ENCODE peak calls at places on chromosomes 6 and 20, in seven cellular contexts. One of them, this sample, is unnamed.

GRCh38 chr20:39318911-39319310 is 356.8 kb downstream of the DHX35 start:
- DNase-seq in transverse colon: no peak
- DNase-seq in vagina: no peak
- DNase-seq in RWPE1: no peak
- DNase-seq in fibroblast of mammary gland: no peak
- DNase-seq in astrocyte: no peak
- DNase-seq in mesothelial cell of epicardium: no peak
- DNase-seq in this sample: no peak

GRCh38 chr6:167103041-167103816 is 19.7 kb upstream of the CCR6 start:
- DNase-seq in transverse colon: peak
- DNase-seq in vagina: no peak
- DNase-seq in RWPE1: no peak
- DNase-seq in fibroblast of mammary gland: no peak
- DNase-seq in astrocyte: no peak
- DNase-seq in mesothelial cell of epicardium: no peak
- DNase-seq in this sample: no peak

GRCh38 chr6:105902401-105903031 is 183.6 kb upstream of the PRDM1 start:
- DNase-seq in transverse colon: no peak
- DNase-seq in vagina: no peak
- DNase-seq in RWPE1: no peak
- DNase-seq in fibroblast of mammary gland: peak
- DNase-seq in astrocyte: peak
- DNase-seq in mesothelial cell of epicardium: no peak
- DNase-seq in this sample: no peak

GRCh38 chr6:148240463-148240845 is 102.2 kb upstream of the SASH1 start:
- DNase-seq in transverse colon: no peak
- DNase-seq in vagina: no peak
- DNase-seq in RWPE1: no peak
- DNase-seq in fibroblast of mammary gland: peak
- DNase-seq in astrocyte: peak
- DNase-seq in mesothelial cell of epicardium: no peak
- DNase-seq in this sample: no peak

GRCh38 chr6:40409716-40410397 is 177.3 kb downstream of the LRFN2 start:
- DNase-seq in transverse colon: no peak
- DNase-seq in vagina: no peak
- DNase-seq in RWPE1: no peak
- DNase-seq in fibroblast of mammary gland: no peak
- DNase-seq in astrocyte: no peak
- DNase-seq in mesothelial cell of epicardium: no peak
- DNase-seq in this sample: no peak

GRCh38 chr6:215335-216034 is 76.8 kb upstream of the DUSP22 start:
- DNase-seq in transverse colon: no peak
- DNase-seq in vagina: no peak
- DNase-seq in RWPE1: peak
- DNase-seq in fibroblast of mammary gland: peak
- DNase-seq in astrocyte: no peak
- DNase-seq in mesothelial cell of epicardium: no peak
- DNase-seq in this sample: no peak

GRCh38 chr6:46437671-46438221 is 53.5 kb downstream of the RCAN2 start:
- DNase-seq in transverse colon: no peak
- DNase-seq in vagina: no peak
- DNase-seq in RWPE1: no peak
- DNase-seq in fibroblast of mammary gland: peak
- DNase-seq in astrocyte: peak
- DNase-seq in mesothelial cell of epicardium: no peak
- DNase-seq in this sample: no peak

GRCh38 chr6:23659125-23659524 is 466.9 kb upstream of the NRSN1 start:
- DNase-seq in transverse colon: peak
- DNase-seq in vagina: no peak
- DNase-seq in RWPE1: no peak
- DNase-seq in fibroblast of mammary gland: peak
- DNase-seq in astrocyte: no peak
- DNase-seq in mesothelial cell of epicardium: no peak
- DNase-seq in this sample: peak

GRCh38 chr6:2697291-2697690 is 53.4 kb downstream of the MYLK4 start:
- DNase-seq in transverse colon: no peak
- DNase-seq in vagina: no peak
- DNase-seq in RWPE1: no peak
- DNase-seq in fibroblast of mammary gland: no peak
- DNase-seq in astrocyte: no peak
- DNase-seq in mesothelial cell of epicardium: no peak
- DNase-seq in this sample: no peak

GRCh38 chr6:4962905-4963304 is 40.9 kb downstream of the RPP40 start:
- DNase-seq in transverse colon: no peak
- DNase-seq in vagina: no peak
- DNase-seq in RWPE1: no peak
- DNase-seq in fibroblast of mammary gland: no peak
- DNase-seq in astrocyte: no peak
- DNase-seq in mesothelial cell of epicardium: no peak
- DNase-seq in this sample: no peak

GRCh38 chr20:8786383-8786782 is 282.5 kb upstream of the PLCB4 start:
- DNase-seq in transverse colon: no peak
- DNase-seq in vagina: no peak
- DNase-seq in RWPE1: no peak
- DNase-seq in fibroblast of mammary gland: no peak
- DNase-seq in astrocyte: no peak
- DNase-seq in mesothelial cell of epicardium: no peak
- DNase-seq in this sample: no peak

GRCh38 chr6:156718647-156719394 is 58.4 kb upstream of the ARID1B start:
- DNase-seq in transverse colon: peak
- DNase-seq in vagina: no peak
- DNase-seq in RWPE1: no peak
- DNase-seq in fibroblast of mammary gland: peak
- DNase-seq in astrocyte: peak
- DNase-seq in mesothelial cell of epicardium: no peak
- DNase-seq in this sample: no peak

GRCh38 chr20:61767776-61768494 is 297.7 kb downstream of the TAF4 start:
- DNase-seq in transverse colon: no peak
- DNase-seq in vagina: no peak
- DNase-seq in RWPE1: no peak
- DNase-seq in fibroblast of mammary gland: no peak
- DNase-seq in astrocyte: no peak
- DNase-seq in mesothelial cell of epicardium: no peak
- DNase-seq in this sample: no peak

GRCh38 chr6:139029470-139030210 is 1.1 kb downstream of the ABRACL start:
- DNase-seq in transverse colon: peak
- DNase-seq in vagina: no peak
- DNase-seq in RWPE1: peak
- DNase-seq in fibroblast of mammary gland: peak
- DNase-seq in astrocyte: peak
- DNase-seq in mesothelial cell of epicardium: peak
- DNase-seq in this sample: peak

GRCh38 chr20:37265152-37265551 is 3.5 kb upstream of the GHRH start:
- DNase-seq in transverse colon: no peak
- DNase-seq in vagina: no peak
- DNase-seq in RWPE1: no peak
- DNase-seq in fibroblast of mammary gland: no peak
- DNase-seq in astrocyte: no peak
- DNase-seq in mesothelial cell of epicardium: no peak
- DNase-seq in this sample: no peak

GRCh38 chr6:38095054-38095453 is 275.5 kb downstream of the ZFAND3 start:
- DNase-seq in transverse colon: no peak
- DNase-seq in vagina: no peak
- DNase-seq in RWPE1: peak
- DNase-seq in fibroblast of mammary gland: peak
- DNase-seq in astrocyte: peak
- DNase-seq in mesothelial cell of epicardium: no peak
- DNase-seq in this sample: no peak

GRCh38 chr20:61742097-61742805 is 323.4 kb downstream of the TAF4 start:
- DNase-seq in transverse colon: no peak
- DNase-seq in vagina: no peak
- DNase-seq in RWPE1: no peak
- DNase-seq in fibroblast of mammary gland: no peak
- DNase-seq in astrocyte: no peak
- DNase-seq in mesothelial cell of epicardium: no peak
- DNase-seq in this sample: no peak

GRCh38 chr20:6702144-6702543 is 65.3 kb upstream of the BMP2 start:
- DNase-seq in transverse colon: no peak
- DNase-seq in vagina: no peak
- DNase-seq in RWPE1: no peak
- DNase-seq in fibroblast of mammary gland: no peak
- DNase-seq in astrocyte: no peak
- DNase-seq in mesothelial cell of epicardium: no peak
- DNase-seq in this sample: no peak

GRCh38 chr6:129102741-129103140 is 219.8 kb downstream of the LAMA2 start:
- DNase-seq in transverse colon: peak
- DNase-seq in vagina: no peak
- DNase-seq in RWPE1: no peak
- DNase-seq in fibroblast of mammary gland: peak
- DNase-seq in astrocyte: no peak
- DNase-seq in mesothelial cell of epicardium: no peak
- DNase-seq in this sample: no peak

GRCh38 chr20:5863040-5863811 is 87.1 kb downstream of the TRMT6 start:
- DNase-seq in transverse colon: no peak
- DNase-seq in vagina: no peak
- DNase-seq in RWPE1: peak
- DNase-seq in fibroblast of mammary gland: peak
- DNase-seq in astrocyte: peak
- DNase-seq in mesothelial cell of epicardium: no peak
- DNase-seq in this sample: no peak

GRCh38 chr20:14664101-14664500 is 326.7 kb upstream of the FLRT3 start:
- DNase-seq in transverse colon: no peak
- DNase-seq in vagina: no peak
- DNase-seq in RWPE1: no peak
- DNase-seq in fibroblast of mammary gland: no peak
- DNase-seq in astrocyte: no peak
- DNase-seq in mesothelial cell of epicardium: no peak
- DNase-seq in this sample: no peak

GRCh38 chr20:51208162-51208561 is 185.3 kb upstream of the KCNG1 start:
- DNase-seq in transverse colon: no peak
- DNase-seq in vagina: no peak
- DNase-seq in RWPE1: no peak
- DNase-seq in fibroblast of mammary gland: no peak
- DNase-seq in astrocyte: no peak
- DNase-seq in mesothelial cell of epicardium: no peak
- DNase-seq in this sample: no peak

GRCh38 chr6:70376628-70377027 is 36.7 kb upstream of the FAM135A start:
- DNase-seq in transverse colon: no peak
- DNase-seq in vagina: no peak
- DNase-seq in RWPE1: no peak
- DNase-seq in fibroblast of mammary gland: no peak
- DNase-seq in astrocyte: no peak
- DNase-seq in mesothelial cell of epicardium: no peak
- DNase-seq in this sample: no peak

GRCh38 chr6:70299456-70299855 is 3.4 kb downstream of the COL9A1 start:
- DNase-seq in transverse colon: no peak
- DNase-seq in vagina: no peak
- DNase-seq in RWPE1: no peak
- DNase-seq in fibroblast of mammary gland: peak
- DNase-seq in astrocyte: peak
- DNase-seq in mesothelial cell of epicardium: no peak
- DNase-seq in this sample: peak

GRCh38 chr6:53410508-53411258 is 61.9 kb upstream of the ELOVL5 start:
- DNase-seq in transverse colon: peak
- DNase-seq in vagina: no peak
- DNase-seq in RWPE1: peak
- DNase-seq in fibroblast of mammary gland: peak
- DNase-seq in astrocyte: no peak
- DNase-seq in mesothelial cell of epicardium: no peak
- DNase-seq in this sample: peak

GRCh38 chr6:141467881-141468280 is 664.8 kb upstream of the GJE1 start:
- DNase-seq in transverse colon: no peak
- DNase-seq in vagina: no peak
- DNase-seq in RWPE1: no peak
- DNase-seq in fibroblast of mammary gland: no peak
- DNase-seq in astrocyte: peak
- DNase-seq in mesothelial cell of epicardium: no peak
- DNase-seq in this sample: no peak
- TF ChIP-seq CTCF in transverse colon: no peak
- TF ChIP-seq CTCF in vagina: no peak
- TF ChIP-seq CTCF in RWPE1: no peak
- TF ChIP-seq CTCF in fibroblast of mammary gland: no peak
- TF ChIP-seq CTCF in astrocyte: no peak
- TF ChIP-seq CTCF in mesothelial cell of epicardium: no peak
- TF ChIP-seq CTCF in this sample: no peak

GRCh38 chr6:12150812-12151432 is 138.8 kb downstream of the HIVEP1 start:
- DNase-seq in transverse colon: peak
- DNase-seq in vagina: no peak
- DNase-seq in RWPE1: peak
- DNase-seq in fibroblast of mammary gland: no peak
- DNase-seq in astrocyte: no peak
- DNase-seq in mesothelial cell of epicardium: no peak
- DNase-seq in this sample: peak
- TF ChIP-seq CTCF in transverse colon: peak
- TF ChIP-seq CTCF in vagina: no peak
- TF ChIP-seq CTCF in RWPE1: peak
- TF ChIP-seq CTCF in fibroblast of mammary gland: peak
- TF ChIP-seq CTCF in astrocyte: peak
- TF ChIP-seq CTCF in mesothelial cell of epicardium: peak
- TF ChIP-seq CTCF in this sample: peak

GRCh38 chr6:159720708-159721107 is 6.6 kb upstream of the WTAP start:
- DNase-seq in transverse colon: no peak
- DNase-seq in vagina: no peak
- DNase-seq in RWPE1: peak
- DNase-seq in fibroblast of mammary gland: peak
- DNase-seq in astrocyte: no peak
- DNase-seq in mesothelial cell of epicardium: no peak
- DNase-seq in this sample: peak

GRCh38 chr6:159722655-159723054 is 4.7 kb upstream of the WTAP start:
- DNase-seq in transverse colon: no peak
- DNase-seq in vagina: no peak
- DNase-seq in RWPE1: no peak
- DNase-seq in fibroblast of mammary gland: no peak
- DNase-seq in astrocyte: no peak
- DNase-seq in mesothelial cell of epicardium: no peak
- DNase-seq in this sample: no peak

GRCh38 chr6:159726196-159726917 is 949 bp upstream of the WTAP start:
- DNase-seq in transverse colon: no peak
- DNase-seq in vagina: no peak
- DNase-seq in RWPE1: no peak
- DNase-seq in fibroblast of mammary gland: peak
- DNase-seq in astrocyte: no peak
- DNase-seq in mesothelial cell of epicardium: no peak
- DNase-seq in this sample: no peak

GRCh38 chr6:159724778-159725177 is 2.5 kb upstream of the WTAP start:
- DNase-seq in transverse colon: no peak
- DNase-seq in vagina: no peak
- DNase-seq in RWPE1: no peak
- DNase-seq in fibroblast of mammary gland: no peak
- DNase-seq in astrocyte: no peak
- DNase-seq in mesothelial cell of epicardium: no peak
- DNase-seq in this sample: no peak

DNA sequence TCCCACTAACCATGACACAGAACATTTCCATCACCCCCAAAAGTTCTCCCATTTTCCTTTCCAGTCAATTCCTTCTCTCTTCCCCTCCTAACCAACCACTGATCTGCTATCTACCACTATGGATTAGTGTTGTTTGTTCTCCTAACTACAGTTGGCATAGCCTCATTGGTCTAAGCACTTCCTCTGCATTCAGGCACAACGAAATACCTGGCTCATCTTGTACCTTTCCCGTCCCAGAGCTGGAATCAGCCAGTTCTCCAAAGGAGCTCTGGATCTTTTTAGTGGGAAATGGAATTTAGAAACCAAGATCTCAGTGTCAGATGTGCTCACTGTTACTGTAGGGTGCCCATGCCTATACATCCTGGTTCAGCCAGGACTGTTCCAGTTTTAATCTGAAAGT is 4.0 kb upstream of the WTAP start:
- DNase-seq in transverse colon: no peak
- DNase-seq in vagina: no peak
- DNase-seq in RWPE1: no peak
- DNase-seq in fibroblast of mammary gland: no peak
- DNase-seq in astrocyte: no peak
- DNase-seq in mesothelial cell of epicardium: no peak
- DNase-seq in this sample: no peak
- TF ChIP-seq CTCF in transverse colon: no peak
- TF ChIP-seq CTCF in vagina: no peak
- TF ChIP-seq CTCF in RWPE1: no peak
- TF ChIP-seq CTCF in fibroblast of mammary gland: no peak
- TF ChIP-seq CTCF in astrocyte: no peak
- TF ChIP-seq CTCF in mesothelial cell of epicardium: no peak
- TF ChIP-seq CTCF in this sample: no peak

GRCh38 chr20:24962182-24962492 is 13.1 kb downstream of the CST7 start:
- DNase-seq in transverse colon: no peak
- DNase-seq in vagina: peak
- DNase-seq in RWPE1: no peak
- DNase-seq in fibroblast of mammary gland: no peak
- DNase-seq in astrocyte: no peak
- DNase-seq in mesothelial cell of epicardium: no peak
- DNase-seq in this sample: no peak
- TF ChIP-seq CTCF in transverse colon: no peak
- TF ChIP-seq CTCF in vagina: no peak
- TF ChIP-seq CTCF in RWPE1: no peak
- TF ChIP-seq CTCF in fibroblast of mammary gland: no peak
- TF ChIP-seq CTCF in astrocyte: no peak
- TF ChIP-seq CTCF in mesothelial cell of epicardium: no peak
- TF ChIP-seq CTCF in this sample: no peak